ENCODE peak calls at places on chromosomes 2 and 18, in seven cellular contexts. One of them, this sample, is unnamed.

GRCh38 chr2:174490032-174490431 is 3.2 kb upstream of the GPR155 start:
- DNase-seq in body of pancreas: no peak
- DNase-seq in astrocyte: no peak
- DNase-seq in spleen: no peak
- DNase-seq in endothelial cell: no peak
- DNase-seq in activated CD8-positive, alpha-beta T cell treated with anti-CD3 and anti-CD28 coated beads for 36 hours: no peak
- DNase-seq in fibroblast of lung: no peak
- DNase-seq in this sample: no peak

GRCh38 chr2:222572761-222573174 is 83.1 kb downstream of the FARSB start:
- DNase-seq in body of pancreas: no peak
- DNase-seq in astrocyte: peak; percentile 66
- DNase-seq in spleen: no peak
- DNase-seq in endothelial cell: no peak
- DNase-seq in activated CD8-positive, alpha-beta T cell treated with anti-CD3 and anti-CD28 coated beads for 36 hours: no peak
- DNase-seq in fibroblast of lung: peak; percentile 71
- DNase-seq in this sample: no peak

GRCh38 chr2:49278141-49278540 is 123.8 kb upstream of the FSHR start:
- DNase-seq in body of pancreas: no peak
- DNase-seq in astrocyte: no peak
- DNase-seq in spleen: no peak
- DNase-seq in endothelial cell: no peak
- DNase-seq in activated CD8-positive, alpha-beta T cell treated with anti-CD3 and anti-CD28 coated beads for 36 hours: no peak
- DNase-seq in fibroblast of lung: no peak
- DNase-seq in this sample: no peak

GRCh38 chr18:48720655-48721025 is 181.8 kb downstream of the CTIF start:
- DNase-seq in body of pancreas: no peak
- DNase-seq in astrocyte: no peak
- DNase-seq in spleen: peak; percentile 50
- DNase-seq in endothelial cell: no peak
- DNase-seq in activated CD8-positive, alpha-beta T cell treated with anti-CD3 and anti-CD28 coated beads for 36 hours: no peak
- DNase-seq in fibroblast of lung: no peak
- DNase-seq in this sample: no peak

GRCh38 chr2:97950329-97951154 is 45.2 kb downstream of the TMEM131 start:
- DNase-seq in body of pancreas: no peak
- DNase-seq in astrocyte: peak; percentile 96
- DNase-seq in spleen: no peak
- DNase-seq in endothelial cell: no peak
- DNase-seq in activated CD8-positive, alpha-beta T cell treated with anti-CD3 and anti-CD28 coated beads for 36 hours: no peak
- DNase-seq in fibroblast of lung: peak; percentile 96
- DNase-seq in this sample: no peak

GRCh38 chr2:227890495-227891079 is 19.2 kb downstream of the DAW1 start:
- DNase-seq in body of pancreas: no peak
- DNase-seq in astrocyte: peak; percentile 22
- DNase-seq in spleen: no peak
- DNase-seq in endothelial cell: no peak
- DNase-seq in activated CD8-positive, alpha-beta T cell treated with anti-CD3 and anti-CD28 coated beads for 36 hours: no peak
- DNase-seq in fibroblast of lung: peak; percentile 30
- DNase-seq in this sample: peak; percentile 15

GRCh38 chr2:172962824-172963223 is 112.8 kb upstream of the MAP3K20 start:
- DNase-seq in body of pancreas: no peak
- DNase-seq in astrocyte: peak; percentile 47
- DNase-seq in spleen: no peak
- DNase-seq in endothelial cell: no peak
- DNase-seq in activated CD8-positive, alpha-beta T cell treated with anti-CD3 and anti-CD28 coated beads for 36 hours: peak; percentile 45
- DNase-seq in fibroblast of lung: peak; percentile 58
- DNase-seq in this sample: no peak

GRCh38 chr18:55309249-55309648 is 278.7 kb downstream of the TCF4 start:
- DNase-seq in body of pancreas: no peak
- DNase-seq in astrocyte: no peak
- DNase-seq in spleen: no peak
- DNase-seq in endothelial cell: no peak
- DNase-seq in activated CD8-positive, alpha-beta T cell treated with anti-CD3 and anti-CD28 coated beads for 36 hours: no peak
- DNase-seq in fibroblast of lung: no peak
- DNase-seq in this sample: no peak

GRCh38 chr2:113709022-113709421 is 47.4 kb downstream of the SLC35F5 start:
- DNase-seq in body of pancreas: no peak
- DNase-seq in astrocyte: no peak
- DNase-seq in spleen: no peak
- DNase-seq in endothelial cell: no peak
- DNase-seq in activated CD8-positive, alpha-beta T cell treated with anti-CD3 and anti-CD28 coated beads for 36 hours: no peak
- DNase-seq in fibroblast of lung: no peak
- DNase-seq in this sample: no peak

GRCh38 chr2:33133436-33133835 is 186.7 kb downstream of the LTBP1 start:
- DNase-seq in body of pancreas: peak; percentile 14
- DNase-seq in astrocyte: peak; percentile 45
- DNase-seq in spleen: no peak
- DNase-seq in endothelial cell: no peak
- DNase-seq in activated CD8-positive, alpha-beta T cell treated with anti-CD3 and anti-CD28 coated beads for 36 hours: no peak
- DNase-seq in fibroblast of lung: peak; percentile 57
- DNase-seq in this sample: no peak

GRCh38 chr2:78718483-78718882 is 307.0 kb upstream of the REG3G start:
- DNase-seq in body of pancreas: no peak
- DNase-seq in astrocyte: peak; percentile 12
- DNase-seq in spleen: no peak
- DNase-seq in endothelial cell: no peak
- DNase-seq in activated CD8-positive, alpha-beta T cell treated with anti-CD3 and anti-CD28 coated beads for 36 hours: no peak
- DNase-seq in fibroblast of lung: peak; percentile 23
- DNase-seq in this sample: no peak

GRCh38 chr2:235543851-235544686 is 50.2 kb downstream of the AGAP1 start:
- DNase-seq in body of pancreas: no peak
- DNase-seq in astrocyte: no peak
- DNase-seq in spleen: peak; percentile 64
- DNase-seq in endothelial cell: no peak
- DNase-seq in activated CD8-positive, alpha-beta T cell treated with anti-CD3 and anti-CD28 coated beads for 36 hours: no peak
- DNase-seq in fibroblast of lung: no peak
- DNase-seq in this sample: no peak

GRCh38 chr2:168545439-168546082 is 89.5 kb downstream of the CERS6 start:
- DNase-seq in body of pancreas: no peak
- DNase-seq in astrocyte: peak; percentile 96
- DNase-seq in spleen: no peak
- DNase-seq in endothelial cell: no peak
- DNase-seq in activated CD8-positive, alpha-beta T cell treated with anti-CD3 and anti-CD28 coated beads for 36 hours: no peak
- DNase-seq in fibroblast of lung: peak; percentile 97
- DNase-seq in this sample: no peak

GRCh38 chr18:28494151-28494550 is 317.2 kb upstream of the CDH2 start:
- DNase-seq in body of pancreas: no peak
- DNase-seq in astrocyte: peak; percentile 26
- DNase-seq in spleen: no peak
- DNase-seq in endothelial cell: no peak
- DNase-seq in activated CD8-positive, alpha-beta T cell treated with anti-CD3 and anti-CD28 coated beads for 36 hours: no peak
- DNase-seq in fibroblast of lung: peak; percentile 50
- DNase-seq in this sample: no peak

GRCh38 chr18:3791258-3791657 is 341.3 kb downstream of the TGIF1 start:
- DNase-seq in body of pancreas: no peak
- DNase-seq in astrocyte: no peak
- DNase-seq in spleen: no peak
- DNase-seq in endothelial cell: no peak
- DNase-seq in activated CD8-positive, alpha-beta T cell treated with anti-CD3 and anti-CD28 coated beads for 36 hours: no peak
- DNase-seq in fibroblast of lung: no peak
- DNase-seq in this sample: no peak

GRCh38 chr2:133837441-133838090 is 269.3 kb upstream of the NCKAP5 start:
- DNase-seq in body of pancreas: no peak
- DNase-seq in astrocyte: peak; percentile 29
- DNase-seq in spleen: no peak
- DNase-seq in endothelial cell: no peak
- DNase-seq in activated CD8-positive, alpha-beta T cell treated with anti-CD3 and anti-CD28 coated beads for 36 hours: no peak
- DNase-seq in fibroblast of lung: peak; percentile 43
- DNase-seq in this sample: no peak

GRCh38 chr2:72837171-72837570 is 11.3 kb upstream of the EXOC6B start:
- DNase-seq in body of pancreas: no peak
- DNase-seq in astrocyte: no peak
- DNase-seq in spleen: no peak
- DNase-seq in endothelial cell: no peak
- DNase-seq in activated CD8-positive, alpha-beta T cell treated with anti-CD3 and anti-CD28 coated beads for 36 hours: no peak
- DNase-seq in fibroblast of lung: peak; percentile 17
- DNase-seq in this sample: no peak

GRCh38 chr2:46183426-46183825 is 113.8 kb upstream of the EPAS1 start:
- DNase-seq in body of pancreas: no peak
- DNase-seq in astrocyte: no peak
- DNase-seq in spleen: no peak
- DNase-seq in endothelial cell: no peak
- DNase-seq in activated CD8-positive, alpha-beta T cell treated with anti-CD3 and anti-CD28 coated beads for 36 hours: no peak
- DNase-seq in fibroblast of lung: no peak
- DNase-seq in this sample: no peak

GRCh38 chr2:46181789-46182530 is 115.2 kb upstream of the EPAS1 start:
- DNase-seq in body of pancreas: no peak
- DNase-seq in astrocyte: no peak
- DNase-seq in spleen: no peak
- DNase-seq in endothelial cell: no peak
- DNase-seq in activated CD8-positive, alpha-beta T cell treated with anti-CD3 and anti-CD28 coated beads for 36 hours: no peak
- DNase-seq in fibroblast of lung: no peak
- DNase-seq in this sample: no peak

GRCh38 chr2:46188041-46188715 is 109.0 kb upstream of the EPAS1 start:
- DNase-seq in body of pancreas: no peak
- DNase-seq in astrocyte: no peak
- DNase-seq in spleen: no peak
- DNase-seq in endothelial cell: no peak
- DNase-seq in activated CD8-positive, alpha-beta T cell treated with anti-CD3 and anti-CD28 coated beads for 36 hours: no peak
- DNase-seq in fibroblast of lung: no peak
- DNase-seq in this sample: no peak

GRCh38 chr2:46187112-46187618 is 110.0 kb upstream of the EPAS1 start:
- DNase-seq in body of pancreas: peak; percentile 68
- DNase-seq in astrocyte: peak; percentile 49
- DNase-seq in spleen: no peak
- DNase-seq in endothelial cell: no peak
- DNase-seq in activated CD8-positive, alpha-beta T cell treated with anti-CD3 and anti-CD28 coated beads for 36 hours: peak; percentile 52
- DNase-seq in fibroblast of lung: peak; percentile 57
- DNase-seq in this sample: no peak

DNA sequence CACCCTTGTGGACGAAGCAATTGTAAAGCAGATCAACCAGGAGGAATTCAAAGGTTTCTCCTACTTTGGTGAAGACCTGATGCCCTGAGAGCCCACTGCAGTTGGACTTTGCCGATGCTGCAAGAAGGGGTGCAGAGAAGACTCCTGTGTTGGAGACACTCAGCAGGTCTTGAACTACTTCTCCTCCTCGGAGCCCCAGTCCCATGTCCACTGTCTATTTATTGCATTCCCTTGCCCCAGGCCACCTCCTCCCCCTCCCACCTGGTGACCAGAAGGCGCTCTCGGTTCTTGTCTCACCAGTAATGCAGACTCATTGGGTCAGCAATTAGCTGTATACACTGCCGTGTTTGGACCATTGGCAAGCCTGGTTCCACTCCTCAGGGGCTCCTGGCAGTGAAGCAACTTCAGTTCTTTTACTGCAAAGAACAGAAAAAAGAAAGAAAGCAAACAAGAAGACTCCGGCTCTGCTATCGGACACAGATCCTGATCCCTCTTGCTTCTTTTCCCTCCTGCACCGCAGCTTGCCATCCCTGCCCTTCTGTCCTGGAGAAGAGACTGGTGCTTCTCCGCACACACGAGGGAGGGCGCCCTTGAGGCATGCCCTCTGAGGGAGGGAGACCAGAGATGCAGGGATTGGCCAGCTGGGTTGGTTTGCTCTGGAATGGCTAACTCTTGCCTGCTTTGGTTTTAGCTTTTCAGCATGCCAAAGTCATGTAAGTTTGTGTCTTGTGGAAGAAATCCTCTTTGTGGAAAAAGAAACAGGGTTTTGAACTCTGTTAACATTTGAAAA is 112.2 kb upstream of the EPAS1 start:
- DNase-seq in body of pancreas: no peak
- DNase-seq in astrocyte: no peak
- DNase-seq in spleen: no peak
- DNase-seq in endothelial cell: no peak
- DNase-seq in activated CD8-positive, alpha-beta T cell treated with anti-CD3 and anti-CD28 coated beads for 36 hours: no peak
- DNase-seq in fibroblast of lung: no peak
- DNase-seq in this sample: no peak
- TF ChIP-seq CTCF in body of pancreas: no peak
- TF ChIP-seq CTCF in astrocyte: no peak
- TF ChIP-seq CTCF in spleen: no peak
- TF ChIP-seq CTCF in endothelial cell: no peak
- TF ChIP-seq CTCF in activated CD8-positive, alpha-beta T cell treated with anti-CD3 and anti-CD28 coated beads for 36 hours: no peak
- TF ChIP-seq CTCF in fibroblast of lung: no peak
- TF ChIP-seq CTCF in this sample: no peak

GRCh38 chr2:36556847-36557246 is 41.1 kb downstream of the FEZ2 start:
- DNase-seq in body of pancreas: no peak
- DNase-seq in astrocyte: peak; percentile 76
- DNase-seq in spleen: no peak
- DNase-seq in endothelial cell: no peak
- DNase-seq in activated CD8-positive, alpha-beta T cell treated with anti-CD3 and anti-CD28 coated beads for 36 hours: no peak
- DNase-seq in fibroblast of lung: peak; percentile 86
- DNase-seq in this sample: no peak
- TF ChIP-seq CTCF in body of pancreas: no peak
- TF ChIP-seq CTCF in astrocyte: no peak
- TF ChIP-seq CTCF in spleen: no peak
- TF ChIP-seq CTCF in endothelial cell: no peak
- TF ChIP-seq CTCF in activated CD8-positive, alpha-beta T cell treated with anti-CD3 and anti-CD28 coated beads for 36 hours: no peak
- TF ChIP-seq CTCF in fibroblast of lung: no peak
- TF ChIP-seq CTCF in this sample: no peak

DNA sequence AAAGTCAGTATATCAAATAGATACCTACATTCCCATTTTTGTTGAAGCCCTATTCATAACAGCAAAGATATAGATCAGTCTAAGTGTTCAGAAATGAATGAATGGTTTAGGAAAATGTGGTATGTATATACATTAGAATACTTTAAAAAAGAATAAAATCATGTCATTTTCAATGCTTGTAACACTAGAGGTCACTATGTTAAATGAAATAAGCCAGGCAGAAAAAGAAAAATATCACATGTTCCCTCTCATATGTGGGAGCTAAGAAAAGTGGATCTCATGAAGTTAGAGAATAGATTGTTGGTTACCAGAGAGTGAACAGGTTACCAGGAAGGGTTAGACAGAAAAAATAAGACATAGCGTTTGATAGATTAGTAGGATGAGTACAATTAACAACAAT is 1111.0 kb upstream of the SLC39A10 start:
- DNase-seq in body of pancreas: no peak
- DNase-seq in astrocyte: no peak
- DNase-seq in spleen: no peak
- DNase-seq in endothelial cell: no peak
- DNase-seq in activated CD8-positive, alpha-beta T cell treated with anti-CD3 and anti-CD28 coated beads for 36 hours: no peak
- DNase-seq in fibroblast of lung: peak; percentile 2
- DNase-seq in this sample: no peak
- TF ChIP-seq CTCF in body of pancreas: no peak
- TF ChIP-seq CTCF in astrocyte: peak; percentile 14
- TF ChIP-seq CTCF in spleen: no peak
- TF ChIP-seq CTCF in endothelial cell: no peak
- TF ChIP-seq CTCF in activated CD8-positive, alpha-beta T cell treated with anti-CD3 and anti-CD28 coated beads for 36 hours: no peak
- TF ChIP-seq CTCF in fibroblast of lung: no peak
- TF ChIP-seq CTCF in this sample: peak; percentile 20

DNA sequence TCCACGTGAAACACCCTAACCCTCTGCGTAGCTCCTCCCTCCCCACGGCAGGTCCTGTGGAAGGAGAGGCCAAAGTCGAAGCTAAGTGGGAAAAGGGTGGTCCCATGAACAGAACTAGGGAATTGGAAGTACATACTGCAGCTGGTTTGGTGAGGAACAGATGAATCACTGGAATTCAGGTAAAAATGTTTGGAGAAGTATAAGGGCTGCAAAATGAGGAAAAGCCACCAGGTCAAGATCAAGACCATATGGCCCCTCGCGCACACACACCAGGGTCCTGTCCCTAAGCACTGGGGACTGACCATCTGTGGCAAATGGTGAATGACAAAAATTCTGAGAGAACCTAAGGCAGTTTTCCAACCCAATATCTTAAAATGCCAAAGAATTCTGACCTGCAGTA is 3.1 kb downstream of the PARD6G start:
- DNase-seq in body of pancreas: no peak
- DNase-seq in astrocyte: no peak
- DNase-seq in spleen: no peak
- DNase-seq in endothelial cell: no peak
- DNase-seq in activated CD8-positive, alpha-beta T cell treated with anti-CD3 and anti-CD28 coated beads for 36 hours: no peak
- DNase-seq in fibroblast of lung: no peak
- DNase-seq in this sample: no peak
- TF ChIP-seq CTCF in body of pancreas: no peak
- TF ChIP-seq CTCF in astrocyte: no peak
- TF ChIP-seq CTCF in spleen: no peak
- TF ChIP-seq CTCF in endothelial cell: no peak
- TF ChIP-seq CTCF in activated CD8-positive, alpha-beta T cell treated with anti-CD3 and anti-CD28 coated beads for 36 hours: no peak
- TF ChIP-seq CTCF in fibroblast of lung: no peak
- TF ChIP-seq CTCF in this sample: no peak

GRCh38 chr2:85887566-85888019 is 1.2 kb downstream of the ST3GAL5 start:
- DNase-seq in body of pancreas: peak; percentile 41
- DNase-seq in astrocyte: no peak
- DNase-seq in spleen: peak; percentile 91
- DNase-seq in endothelial cell: peak; percentile 37
- DNase-seq in activated CD8-positive, alpha-beta T cell treated with anti-CD3 and anti-CD28 coated beads for 36 hours: peak; percentile 70
- DNase-seq in fibroblast of lung: peak; percentile 52
- DNase-seq in this sample: peak; percentile 25
- TF ChIP-seq CTCF in body of pancreas: no peak
- TF ChIP-seq CTCF in astrocyte: peak; percentile 19
- TF ChIP-seq CTCF in spleen: no peak
- TF ChIP-seq CTCF in endothelial cell: no peak
- TF ChIP-seq CTCF in activated CD8-positive, alpha-beta T cell treated with anti-CD3 and anti-CD28 coated beads for 36 hours: no peak
- TF ChIP-seq CTCF in fibroblast of lung: no peak
- TF ChIP-seq CTCF in this sample: no peak